ENCODE peak calls at places on chromosomes 6 and 20, in four cellular contexts. G is ovary, F is transverse colon, X is tibial nerve. M is an unnamed sample.

GRCh38 chr20:3871549-3872265 is 17.5 kb upstream of the PANK2 start:
- DNase-seq in G (no peak), X (no peak), F (no peak), M (no peak)

GRCh38 chr6:324116-324728 is 31.9 kb downstream of the DUSP22 start:
- DNase-seq in X (peak), G (no peak), F (peak), M (no peak)

GRCh38 chr6:134111062-134111677 is 58.7 kb upstream of the SLC2A12 start:
- DNase-seq in F (peak), G (no peak), X (no peak), M (no peak)

GRCh38 chr20:23082846-23083552 is 3.1 kb downstream of the CD93 start:
- DNase-seq in F (no peak), G (no peak), X (no peak), M (no peak)

GRCh38 chr6:162050579-162050978 is 677.0 kb downstream of the PRKN start:
- DNase-seq in F (no peak), G (no peak), X (no peak), M (no peak)

GRCh38 chr6:105326838-105327745 is 75.8 kb downstream of the PREP start:
- DNase-seq in X (no peak), G (no peak), F (no peak), M (no peak)

GRCh38 chr6:98946877-98947410 is 802 bp downstream of the FBXL4 start:
- DNase-seq in X (no peak), G (peak), F (peak), M (peak)

GRCh38 chr20:11891827-11892521 is 25.7 kb upstream of the BTBD3 start:
- DNase-seq in X (no peak), G (peak), F (peak), M (peak)

GRCh38 chr20:18443841-18444240 is 23.0 kb downstream of the DZANK1 start:
- DNase-seq in F (no peak), X (no peak), G (no peak), M (no peak)

GRCh38 chr20:63177785-63178444 is 38.0 kb downstream of the YTHDF1 start:
- DNase-seq in F (no peak), X (no peak), G (no peak), M (no peak)

GRCh38 chr6:31332637-31333602 is 24.1 kb downstream of the HLA-B start:
- DNase-seq in F (no peak), G (no peak), X (no peak), M (no peak)

GRCh38 chr6:167579786-167580370 is 246.8 kb upstream of the AFDN start:
- DNase-seq in X (no peak), F (no peak), G (no peak), M (no peak)

GRCh38 chr20:13119583-13119982 is 101.5 kb upstream of the ISM1 start:
- DNase-seq in X (no peak), F (peak), G (no peak), M (no peak)

GRCh38 chr6:68233623-68234022 is 401.5 kb upstream of the ADGRB3 start:
- DNase-seq in X (no peak), F (no peak), G (no peak), M (no peak)

GRCh38 chr6:154893927-154894326 is 101.2 kb upstream of the TIAM2 start:
- DNase-seq in G (no peak), F (no peak), X (no peak), M (no peak)

DNA sequence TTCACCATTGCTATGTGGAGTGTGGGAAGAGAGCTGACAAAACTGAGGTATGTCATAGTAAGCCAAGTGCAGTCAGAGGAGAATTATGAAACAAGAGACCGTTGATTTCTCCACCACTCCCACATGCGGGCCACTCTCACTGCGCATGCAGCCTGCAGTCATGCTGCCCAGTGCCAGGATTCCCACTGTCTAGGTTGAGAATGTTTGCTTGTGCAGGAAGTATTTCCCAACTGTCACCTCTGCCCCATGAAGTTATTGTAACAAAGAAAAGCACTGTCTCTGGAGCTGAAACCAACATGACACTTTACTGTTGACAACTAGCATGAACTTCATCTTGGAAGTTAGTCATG is 18.7 kb upstream of the SFT2D1 start:
- DNase-seq in F (no peak), G (no peak), X (peak), M (no peak)
- TF ChIP-seq EP300 in F (no peak), G (no peak), X (no peak), M (no peak)

DNA sequence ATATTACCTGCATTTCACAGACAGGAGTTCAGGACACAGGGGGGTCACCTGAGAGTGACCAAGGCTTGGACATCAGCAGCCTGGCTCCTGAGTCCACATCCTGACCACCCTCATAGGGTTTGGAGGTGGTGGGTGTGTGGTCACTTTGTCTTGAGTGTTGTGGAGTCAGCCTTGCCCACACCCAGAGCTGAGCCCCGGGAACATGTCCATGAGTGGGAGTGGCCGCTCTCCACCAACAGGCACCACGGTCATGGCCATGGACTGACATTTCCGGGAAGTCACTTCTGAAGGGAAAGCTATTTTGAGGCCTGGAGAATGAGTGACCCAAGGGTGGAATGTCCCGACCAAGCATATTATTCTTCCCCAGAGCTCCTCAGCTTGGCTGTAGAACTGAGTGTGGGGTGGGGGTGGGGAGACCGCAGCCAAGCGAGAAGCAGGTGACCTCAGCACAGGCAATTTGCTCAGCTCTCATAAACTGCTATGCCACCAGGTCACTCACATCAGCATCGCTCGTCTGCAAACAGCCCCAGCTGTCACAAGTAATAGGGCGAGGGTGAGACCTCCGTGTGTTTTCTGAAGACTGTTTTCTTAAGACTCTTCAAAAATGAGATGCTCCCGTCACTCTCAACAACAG is 348.6 kb upstream of the CDH4 start:
- DNase-seq in G (no peak), F (no peak), X (no peak), M (no peak)
- TF ChIP-seq EP300 in G (no peak), F (no peak), X (no peak), M (no peak)

DNA sequence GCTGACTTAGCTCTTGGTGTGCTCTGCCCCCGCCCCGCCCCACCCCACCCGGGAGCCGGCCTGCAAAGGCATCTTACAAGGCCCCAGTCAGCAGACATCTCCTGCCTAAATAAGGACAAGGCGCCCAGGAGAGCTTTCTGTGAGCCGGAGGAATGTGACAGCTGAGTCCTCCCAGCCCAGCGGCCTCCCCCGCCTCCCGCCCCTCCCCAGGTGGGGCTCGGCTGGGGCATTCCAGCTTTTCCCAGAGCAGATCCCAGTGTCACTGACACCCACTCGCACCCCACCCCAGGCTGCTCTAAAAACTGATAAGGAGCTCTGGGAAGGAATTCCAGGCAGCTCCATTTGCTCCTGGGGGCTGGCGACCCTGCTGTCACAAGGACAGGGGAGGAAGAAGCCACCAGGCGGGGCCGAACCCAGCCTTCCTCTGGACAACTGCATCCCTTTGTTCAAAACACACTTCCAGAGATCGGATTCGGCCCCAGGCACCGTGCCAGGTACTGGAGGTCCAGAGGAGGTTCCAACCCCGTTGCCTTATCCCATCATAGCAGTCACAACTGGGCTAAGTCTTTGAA is 49.7 kb downstream of the JPH2 start:
- DNase-seq in F (peak), X (no peak), G (peak), M (no peak)
- TF ChIP-seq EP300 in F (no peak), X (no peak), G (no peak), M (no peak)

DNA sequence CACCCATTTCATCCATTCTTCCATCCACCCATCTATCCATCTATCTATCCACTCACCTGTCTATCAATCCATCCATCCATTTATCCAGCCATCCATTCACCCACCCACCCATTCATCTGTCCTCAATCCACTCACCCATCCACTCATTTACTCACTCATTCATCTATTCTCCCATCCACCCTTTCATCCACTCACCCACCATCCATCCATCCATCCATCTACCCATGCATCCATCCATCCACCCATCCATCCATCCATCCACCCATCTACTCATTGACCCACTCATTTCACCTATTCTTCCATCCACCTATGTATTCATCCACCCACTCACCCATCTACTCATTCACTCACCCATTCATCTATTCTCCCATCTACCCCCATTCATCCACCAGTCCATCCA is 24.2 kb upstream of the PTGIS start:
- DNase-seq in G (no peak), X (no peak), F (no peak), M (no peak)
- TF ChIP-seq EP300 in G (no peak), X (no peak), F (no peak), M (no peak)

GRCh38 chr6:115890238-115890637 is 170.5 kb downstream of the FRK start:
- DNase-seq in F (no peak), X (no peak), G (no peak), M (no peak)

GRCh38 chr6:115885636-115886366 is 174.9 kb downstream of the FRK start:
- DNase-seq in G (no peak), X (no peak), F (no peak), M (no peak)

GRCh38 chr6:115891111-115891669 is 169.5 kb downstream of the FRK start:
- DNase-seq in F (no peak), X (no peak), G (no peak), M (no peak)

GRCh38 chr6:115891704-115892225 is 168.9 kb downstream of the FRK start:
- DNase-seq in X (no peak), G (no peak), F (no peak), M (no peak)

GRCh38 chr6:115887887-115888286 is 172.8 kb downstream of the FRK start:
- DNase-seq in F (no peak), G (no peak), X (no peak), M (no peak)
- TF ChIP-seq EP300 in F (no peak), G (no peak), X (no peak), M (no peak)

DNA sequence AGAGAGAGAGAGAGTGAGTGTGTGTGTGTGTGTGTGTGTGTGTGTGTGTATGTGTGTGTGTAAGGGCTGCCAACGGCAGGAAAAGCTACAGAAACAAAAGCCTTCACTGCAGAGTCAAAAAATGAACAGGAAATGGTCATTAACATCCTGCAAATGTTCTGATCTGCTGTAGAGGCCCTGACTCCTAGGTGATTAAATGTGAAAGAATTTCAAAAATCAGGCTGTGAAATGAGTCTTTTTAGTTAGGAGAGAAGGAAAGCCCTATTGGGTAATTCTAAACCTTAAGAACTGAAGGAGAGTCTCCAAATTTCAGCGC is 166.5 kb upstream of the MYLIP start:
- DNase-seq in X (no peak), G (no peak), F (no peak), M (no peak)
- TF ChIP-seq EP300 in X (no peak), G (no peak), F (no peak), M (no peak)

GRCh38 chr20:33232486-33233072 is 3.2 kb upstream of the BPIFA1 start:
- DNase-seq in F (no peak), G (no peak), X (no peak), M (no peak)
- TF ChIP-seq EP300 in F (no peak), G (no peak), X (no peak), M (no peak)

GRCh38 chr6:52675372-52675771 is 4.5 kb downstream of the TMEM14A start:
- DNase-seq in G (no peak), X (no peak), F (no peak), M (no peak)
- TF ChIP-seq EP300 in G (no peak), X (no peak), F (no peak), M (no peak)

GRCh38 chr6:104227502-104227901 is 632.2 kb downstream of the HACE1 start:
- DNase-seq in X (no peak), G (no peak), F (no peak), M (no peak)
- TF ChIP-seq EP300 in X (no peak), G (no peak), F (no peak), M (no peak)

M was measured in stomach.